ENCODE peak calls at places on chromosomes 16 and 17, in five cellular contexts. U is progenitor cell of endocrine pancreas; I is left kidney; C is activated CD8-positive, alpha-beta memory T cell treated with anti-CD3 and anti-CD28 coated beads, Interleukin-2, amount 50 U/mL, for 48 hours; O is activated effector memory CD4-positive, alpha-beta T cell treated with anti-CD3 and anti-CD28 coated beads, Interleukin-2, amount 50 U/mL, for 16 hours. N is an unnamed sample.

GRCh38 chr16:66534376-66534799 is 15.5 kb downstream of the TK2 start:
- DNase-seq in I (no peak), U (no peak), C (no peak), O (peak), N (no peak)

GRCh38 chr16:17266606-17267313 is 204.0 kb downstream of the XYLT1 start:
- DNase-seq in U (no peak), O (no peak), C (no peak), I (no peak), N (peak)

GRCh38 chr16:75052481-75053211 is 53.8 kb downstream of the ZNRF1 start:
- DNase-seq in C (no peak), I (no peak), O (no peak), U (no peak), N (no peak)

GRCh38 chr17:5422505-5422904 is 2.5 kb downstream of the RPAIN start:
- DNase-seq in I (no peak), O (no peak), U (no peak), C (no peak), N (no peak)

GRCh38 chr16:79862601-79863000 is 262.1 kb upstream of the MAF start:
- DNase-seq in I (no peak), O (no peak), C (no peak), U (no peak), N (no peak)

GRCh38 chr16:66266436-66267286 is 99.8 kb upstream of the CDH5 start:
- DNase-seq in C (peak), O (no peak), I (peak), U (no peak), N (no peak)

GRCh38 chr17:77829871-77830799 is 128.4 kb upstream of the TNRC6C start:
- DNase-seq in O (peak), I (peak), U (no peak), C (no peak), N (no peak)

GRCh38 chr17:14301279-14301760 is 439 bp downstream of the HS3ST3B1 start:
- DNase-seq in C (no peak), U (no peak), O (no peak), I (no peak), N (peak)

GRCh38 chr16:89319883-89320716 is 102.6 kb downstream of the ZNF778 start:
- DNase-seq in C (peak), I (peak), U (no peak), O (peak), N (no peak)

GRCh38 chr17:58377005-58377660 is 25.1 kb upstream of the SUPT4H1 start:
- DNase-seq in I (peak), C (no peak), O (no peak), U (no peak), N (no peak)

GRCh38 chr17:37221865-37222264 is 153.9 kb upstream of the C17orf78 start:
- DNase-seq in C (no peak), O (no peak), I (no peak), U (no peak), N (no peak)

GRCh38 chr17:42818379-42818778 is 5.7 kb downstream of the BECN1 start:
- DNase-seq in C (no peak), O (no peak), I (no peak), U (no peak), N (no peak)

N was measured in NCI-H748 treated with DMSO at 0.1 percent for 48 hours.